ENCODE peak calls at places on chromosomes 12 and 14, in ten cellular contexts. H is endodermal cell; R is amniotic stem cell; L is left lung; N is AG20443; B is T-helper 9 cell; I is head of caudate nucleus; U is DMS79 treated with DMSO at 0.1 percent for 48 hours; J is CD8-positive, alpha-beta T cell; S is cardiac muscle cell. W is an unnamed sample.

GRCh38 chr12:48828293-48828692 is 10.0 kb downstream of the CACNB3 start:
- DNase-seq in B (no peak), R (no peak), N (no peak), L (no peak), J (no peak), S (no peak), U (no peak), I (no peak), H (no peak), W (no peak)

GRCh38 chr14:54606631-54607133 is 39.8 kb downstream of the SAMD4A start:
- DNase-seq in R (no peak), N (peak), U (no peak), S (no peak), H (no peak), B (no peak), I (no peak), L (no peak), J (no peak), W (no peak)

GRCh38 chr14:95026851-95027463 is 130.4 kb downstream of the DICER1 start:
- DNase-seq in R (no peak), B (no peak), I (no peak), J (no peak), S (no peak), H (no peak), U (no peak), N (no peak), L (no peak), W (no peak)

GRCh38 chr14:92258934-92259333 is 64.0 kb upstream of the SLC24A4 start:
- DNase-seq in R (no peak), H (peak), N (no peak), B (no peak), J (no peak), S (no peak), U (no peak), L (no peak), I (no peak), W (no peak)

GRCh38 chr12:47361389-47362031 is 281.8 kb upstream of the AMIGO2 start:
- DNase-seq in N (no peak), B (no peak), J (peak), I (peak), L (peak), U (no peak), R (no peak), H (peak), S (no peak), W (peak)

GRCh38 chr12:22935090-22935489 is 310.1 kb downstream of the ETNK1 start:
- DNase-seq in L (no peak), J (no peak), N (no peak), U (no peak), I (no peak), B (no peak), R (no peak), H (peak), S (no peak), W (no peak)

GRCh38 chr12:1799882-1800645 is 20.3 kb upstream of the LRTM2 start:
- DNase-seq in N (no peak), J (no peak), S (no peak), B (no peak), H (peak), I (no peak), R (no peak), U (no peak), L (no peak), W (no peak)

GRCh38 chr12:3727877-3728632 is 24.9 kb downstream of the CRACR2A start:
- DNase-seq in I (no peak), R (no peak), B (no peak), S (no peak), U (peak), L (no peak), H (no peak), J (peak), N (peak), W (no peak)

GRCh38 chr12:116881325-116881866 is at the start of gene HRK:
- DNase-seq in J (no peak), U (peak), H (peak), S (no peak), I (no peak), R (no peak), L (no peak), B (no peak), N (no peak), W (no peak)

GRCh38 chr12:51910168-51910567 is 2.9 kb downstream of the ACVRL1 start:
- DNase-seq in N (peak), B (no peak), H (no peak), L (no peak), I (no peak), R (no peak), J (no peak), S (no peak), U (no peak), W (no peak)

GRCh38 chr14:24900281-24900868 is 149.6 kb downstream of the STXBP6 start:
- DNase-seq in J (no peak), U (no peak), S (no peak), H (no peak), R (no peak), L (no peak), I (no peak), N (peak), B (no peak), W (peak)

GRCh38 chr14:87687338-87687876 is 305.6 kb downstream of the GALC start:
- DNase-seq in N (no peak), L (no peak), H (no peak), J (no peak), I (no peak), U (no peak), S (no peak), R (no peak), B (no peak), W (no peak)

GRCh38 chr12:44377443-44378160 is 498.5 kb downstream of the NELL2 start:
- DNase-seq in B (no peak), R (no peak), S (no peak), I (no peak), J (no peak), H (no peak), L (no peak), U (no peak), N (no peak), W (no peak)

GRCh38 chr12:82931349-82932116 is 244.8 kb downstream of the TMTC2 start:
- DNase-seq in S (no peak), H (no peak), I (no peak), L (no peak), R (no peak), U (no peak), B (no peak), N (no peak), J (no peak), W (no peak)

GRCh38 chr12:449203-449602 is 10.5 kb upstream of the B4GALNT3 start:
- DNase-seq in R (no peak), H (no peak), J (no peak), S (no peak), U (peak), B (no peak), N (no peak), L (no peak), I (no peak), W (no peak)

GRCh38 chr12:79689041-79689476 is 1.7 kb downstream of the PAWR start:
- DNase-seq in N (no peak), B (no peak), R (no peak), H (no peak), L (no peak), S (no peak), J (no peak), U (no peak), I (no peak), W (no peak)

GRCh38 chr12:101172316-101172715 is 37.7 kb downstream of the SLC5A8 start:
- DNase-seq in R (no peak), I (peak), N (no peak), J (no peak), S (peak), U (no peak), B (no peak), L (no peak), H (peak), W (peak)

GRCh38 chr14:105340821-105341408 is 26.4 kb downstream of the PACS2 start:
- DNase-seq in I (peak), N (no peak), B (no peak), S (no peak), U (no peak), J (no peak), R (no peak), H (no peak), L (no peak), W (peak)

GRCh38 chr12:105922670-105923102 is 216.1 kb downstream of the NUAK1 start:
- DNase-seq in L (no peak), R (no peak), S (no peak), U (no peak), N (peak), B (no peak), H (no peak), I (no peak), J (no peak), W (no peak)

GRCh38 chr14:99436247-99437180 is 44.1 kb downstream of the SETD3 start:
- DNase-seq in L (no peak), R (no peak), B (no peak), H (no peak), J (no peak), U (no peak), N (no peak), S (no peak), I (no peak), W (peak)

GRCh38 chr12:93839076-93839475 is 161.9 kb downstream of the CRADD start:
- DNase-seq in L (no peak), N (no peak), R (no peak), H (no peak), U (no peak), S (no peak), I (no peak), J (no peak), B (no peak), W (peak)

GRCh38 chr12:117662620-117663395 is 301.4 kb upstream of the NOS1 start:
- DNase-seq in L (no peak), R (no peak), H (no peak), I (no peak), B (no peak), J (no peak), S (no peak), N (no peak), U (peak), W (peak)

GRCh38 chr14:31690056-31690455 is 128.9 kb downstream of the NUBPL start:
- DNase-seq in L (no peak), B (no peak), U (no peak), S (no peak), J (no peak), R (no peak), H (no peak), I (no peak), N (no peak), W (no peak)

GRCh38 chr14:24875203-24875840 is 174.6 kb downstream of the STXBP6 start:
- DNase-seq in I (no peak), N (no peak), R (no peak), U (no peak), J (no peak), L (no peak), H (no peak), B (no peak), S (no peak), W (no peak)

GRCh38 chr12:48388430-48388829 is 37.7 kb upstream of the ZNF641 start:
- DNase-seq in I (no peak), R (no peak), N (peak), J (no peak), H (no peak), B (no peak), U (no peak), L (no peak), S (no peak), W (no peak)

GRCh38 chr12:56593909-56594621 is 36.1 kb downstream of the BAZ2A start:
- DNase-seq in B (peak), R (peak), I (peak), J (peak), S (peak), N (peak), H (peak), L (peak), U (peak), W (peak)

GRCh38 chr14:102071283-102071998 is 15.4 kb downstream of the HSP90AA1 start:
- DNase-seq in U (no peak), L (no peak), S (no peak), J (no peak), I (peak), H (no peak), N (no peak), R (no peak), B (no peak), W (no peak)

GRCh38 chr14:50359631-50360030 is 37.0 kb downstream of the CDKL1 start:
- DNase-seq in R (no peak), B (no peak), H (no peak), S (no peak), N (no peak), U (no peak), I (no peak), J (no peak), L (no peak), W (no peak)

GRCh38 chr12:91805031-91805430 is 340.6 kb downstream of the BTG1 start:
- DNase-seq in U (no peak), J (no peak), L (no peak), B (no peak), N (no peak), H (no peak), S (no peak), I (no peak), R (no peak), W (no peak)

GRCh38 chr12:60494249-60494648 is 898.4 kb downstream of the SLC16A7 start:
- DNase-seq in U (no peak), S (peak), L (no peak), J (no peak), H (no peak), N (peak), R (peak), I (peak), B (no peak), W (no peak)

GRCh38 chr12:122411537-122411936 is 10.9 kb downstream of the CLIP1 start:
- DNase-seq in U (no peak), H (no peak), I (peak), J (no peak), S (no peak), R (no peak), B (no peak), L (no peak), N (no peak), W (no peak)

GRCh38 chr12:50662121-50662480 is 101.8 kb upstream of the ATF1 start:
- DNase-seq in H (no peak), L (no peak), B (no peak), J (no peak), N (no peak), S (no peak), R (no peak), I (no peak), U (no peak), W (no peak)

GRCh38 chr12:107748472-107748871 is 12.5 kb downstream of the PRDM4 start:
- DNase-seq in U (no peak), J (no peak), R (peak), H (no peak), S (no peak), N (peak), B (no peak), L (no peak), I (no peak), W (peak)

GRCh38 chr12:130838284-130838950 is 633 bp downstream of the STX2 start:
- DNase-seq in J (peak), S (peak), U (no peak), B (peak), R (no peak), N (peak), H (peak), L (peak), I (peak), W (peak)

GRCh38 chr14:104158827-104159798 is 20.7 kb downstream of the KIF26A start:
- DNase-seq in L (no peak), N (no peak), R (no peak), B (no peak), H (no peak), J (no peak), S (peak), U (no peak), I (peak), W (no peak)

GRCh38 chr12:96448287-96448686 is 41.1 kb upstream of the CFAP54 start:
- DNase-seq in J (no peak), I (no peak), U (no peak), L (no peak), H (no peak), R (no peak), N (peak), B (no peak), S (no peak), W (peak)

W was measured in dermis microvascular lymphatic vessel endothelial cell.